ENCODE peak calls at places on chromosomes 13 and 19, in five cellular contexts. One of them, this sample, is unnamed.

GRCh38 chr19:33429891-33430673 is 56.6 kb downstream of the CEBPG start:
- DNase-seq in thoracic aorta: no peak
- DNase-seq in fibroblast of mammary gland: no peak
- DNase-seq in uterus: no peak
- DNase-seq in gastrocnemius medialis: no peak
- DNase-seq in this sample: no peak

GRCh38 chr13:98326274-98326673 is 149.2 kb upstream of the RNF113B start:
- DNase-seq in thoracic aorta: no peak
- DNase-seq in fibroblast of mammary gland: no peak
- DNase-seq in uterus: no peak
- DNase-seq in gastrocnemius medialis: no peak
- DNase-seq in this sample: no peak

GRCh38 chr19:46890423-46891170 is 29.8 kb downstream of the ARHGAP35 start:
- DNase-seq in thoracic aorta: no peak
- DNase-seq in fibroblast of mammary gland: peak; percentile 96
- DNase-seq in uterus: no peak
- DNase-seq in gastrocnemius medialis: no peak
- DNase-seq in this sample: no peak

GRCh38 chr19:52646571-52647222 is 8.5 kb upstream of the ZNF83 start:
- DNase-seq in thoracic aorta: no peak
- DNase-seq in fibroblast of mammary gland: peak; percentile 10
- DNase-seq in uterus: no peak
- DNase-seq in gastrocnemius medialis: no peak
- DNase-seq in this sample: no peak

GRCh38 chr13:112746044-112746443 is 56.2 kb downstream of the ATP11A start:
- DNase-seq in thoracic aorta: no peak
- DNase-seq in fibroblast of mammary gland: no peak
- DNase-seq in uterus: peak; percentile 23
- DNase-seq in gastrocnemius medialis: no peak
- DNase-seq in this sample: no peak

GRCh38 chr19:7393934-7394508 is 45.3 kb downstream of the ARHGEF18 start:
- DNase-seq in thoracic aorta: no peak
- DNase-seq in fibroblast of mammary gland: peak; percentile 34
- DNase-seq in uterus: no peak
- DNase-seq in gastrocnemius medialis: no peak
- DNase-seq in this sample: no peak

GRCh38 chr13:113941571-113942191 is 32.2 kb downstream of the C13orf46 start:
- DNase-seq in thoracic aorta: peak; percentile 0
- DNase-seq in fibroblast of mammary gland: peak; percentile 73
- DNase-seq in uterus: no peak
- DNase-seq in gastrocnemius medialis: no peak
- DNase-seq in this sample: no peak

GRCh38 chr19:13839938-13840750 is 36.8 kb upstream of the NANOS3 start:
- DNase-seq in thoracic aorta: no peak
- DNase-seq in fibroblast of mammary gland: peak; percentile 50
- DNase-seq in uterus: peak; percentile 62
- DNase-seq in gastrocnemius medialis: no peak
- DNase-seq in this sample: no peak

DNA sequence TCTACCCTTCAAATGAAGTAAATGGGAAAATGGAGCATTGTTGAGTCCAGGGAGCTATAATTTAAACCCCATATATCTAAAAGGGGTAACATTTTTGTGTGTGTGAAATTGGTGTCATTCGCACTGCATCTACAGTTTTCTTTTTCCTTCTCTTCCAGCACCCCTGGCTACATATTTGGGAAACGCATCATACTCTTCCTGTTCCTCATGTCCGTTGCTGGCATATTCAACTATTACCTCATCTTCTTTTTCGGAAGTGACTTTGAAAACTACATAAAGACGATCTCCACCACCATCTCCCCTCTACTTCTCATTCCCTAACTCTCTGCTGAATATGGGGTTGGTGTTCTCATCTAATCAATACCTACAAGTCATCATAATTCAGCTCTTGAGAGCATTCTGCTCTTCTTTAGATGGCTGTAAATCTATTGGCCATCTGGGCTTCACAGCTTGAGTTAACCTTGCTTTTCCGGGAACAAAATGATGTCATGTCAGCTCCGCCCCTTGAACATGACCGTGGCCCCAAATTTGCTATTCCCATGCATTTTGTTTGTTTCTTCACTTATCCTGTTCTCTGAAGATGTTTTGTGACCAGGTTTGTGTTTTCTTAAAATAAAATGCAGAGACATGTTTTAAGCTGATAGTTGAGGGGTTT is 28.6 kb downstream of the ALOX5AP start:
- DNase-seq in thoracic aorta: no peak
- DNase-seq in fibroblast of mammary gland: peak; percentile 34
- DNase-seq in uterus: no peak
- DNase-seq in gastrocnemius medialis: no peak
- DNase-seq in this sample: no peak
- TF ChIP-seq CTCF in thoracic aorta: no peak
- TF ChIP-seq CTCF in fibroblast of mammary gland: no peak
- TF ChIP-seq CTCF in uterus: no peak
- TF ChIP-seq CTCF in gastrocnemius medialis: no peak
- TF ChIP-seq CTCF in this sample: no peak

DNA sequence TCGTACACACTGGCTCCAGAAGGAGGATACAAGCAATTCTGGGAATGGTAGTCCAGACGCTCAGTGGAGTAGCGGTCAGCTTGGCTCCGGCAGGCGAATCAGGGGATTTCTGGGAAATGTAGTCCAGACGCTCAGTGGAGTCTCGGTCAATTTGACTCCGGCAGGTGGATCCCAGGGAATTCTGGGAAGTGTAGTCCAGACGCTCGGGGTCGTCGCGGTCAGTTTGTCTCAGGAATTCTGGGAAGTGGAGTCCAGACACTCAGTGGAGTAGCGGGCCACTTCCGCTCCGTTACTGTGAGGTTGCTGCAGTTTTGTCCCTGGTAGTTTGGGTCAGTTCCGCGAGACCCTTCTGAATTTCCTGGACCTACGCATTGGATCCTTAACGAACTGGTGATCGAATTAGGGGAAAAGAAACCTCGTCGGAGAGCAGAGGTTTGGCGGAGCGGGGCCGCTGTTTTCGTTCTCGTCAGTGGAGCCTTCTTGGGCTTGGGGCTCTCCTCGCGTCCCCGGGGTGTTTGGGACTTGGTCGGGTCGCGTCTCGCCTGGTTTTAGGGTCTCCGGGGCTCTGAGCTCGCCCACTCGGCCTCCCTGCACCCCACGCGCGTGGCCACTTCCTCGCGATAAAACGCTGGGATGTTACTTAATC is at the start of gene ZNF225:
- DNase-seq in thoracic aorta: peak; percentile 89
- DNase-seq in fibroblast of mammary gland: peak; percentile 98
- DNase-seq in uterus: peak; percentile 98
- DNase-seq in gastrocnemius medialis: peak; percentile 98
- DNase-seq in this sample: peak; percentile 99
- TF ChIP-seq CTCF in thoracic aorta: peak; percentile 20
- TF ChIP-seq CTCF in fibroblast of mammary gland: no peak
- TF ChIP-seq CTCF in uterus: peak; percentile 20
- TF ChIP-seq CTCF in gastrocnemius medialis: no peak
- TF ChIP-seq CTCF in this sample: no peak

DNA sequence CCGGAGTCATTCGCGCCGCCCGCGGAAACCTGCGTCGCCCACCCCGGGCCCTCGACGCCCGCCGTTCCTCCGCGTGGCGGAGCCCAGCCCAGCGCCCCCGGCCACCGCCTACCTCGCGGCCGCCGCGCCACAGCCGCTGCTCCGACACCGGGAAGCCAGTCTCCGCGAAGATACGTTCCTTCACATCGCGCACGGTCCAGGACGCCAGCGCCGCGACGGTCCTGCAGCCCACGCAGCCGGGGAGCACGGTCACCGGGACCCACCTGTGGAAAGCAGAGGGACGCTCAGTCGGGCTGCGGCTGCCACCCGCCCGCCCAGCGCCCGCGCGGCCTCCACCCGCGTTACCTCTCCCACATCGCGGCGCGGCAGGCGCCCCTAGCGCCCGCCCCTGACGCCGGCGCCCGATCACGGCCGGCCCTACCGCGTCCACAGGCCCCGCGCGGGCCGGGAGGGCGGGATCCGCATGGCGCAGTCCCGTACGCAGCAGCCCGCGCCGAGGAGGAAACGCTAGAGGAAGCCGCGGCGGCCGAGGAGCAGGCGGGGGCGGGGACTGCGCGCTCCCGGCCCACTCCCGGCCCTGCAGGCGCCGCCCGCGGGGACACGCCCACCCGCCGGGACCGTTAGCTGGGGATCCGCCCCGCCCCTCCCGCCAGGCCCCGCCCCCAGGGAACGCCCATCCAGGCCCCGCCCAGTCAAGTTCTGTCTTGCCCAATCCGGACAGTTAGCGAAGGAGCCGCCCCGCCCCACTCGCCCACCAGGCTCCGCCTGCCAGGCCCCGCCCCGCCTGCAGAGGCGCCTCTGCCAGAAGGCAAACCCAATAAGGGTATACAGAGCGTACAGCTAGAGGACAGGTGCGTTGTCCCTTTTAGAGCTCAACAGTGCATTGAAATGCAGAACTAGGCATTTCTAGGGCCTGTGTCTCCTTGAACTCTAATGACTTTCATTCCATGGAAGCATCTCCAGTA is 58.2 kb downstream of the SACS start:
- DNase-seq in thoracic aorta: peak; percentile 73
- DNase-seq in fibroblast of mammary gland: peak; percentile 90
- DNase-seq in uterus: peak; percentile 97
- DNase-seq in gastrocnemius medialis: peak; percentile 95
- DNase-seq in this sample: peak; percentile 98
- TF ChIP-seq CTCF in thoracic aorta: peak; percentile 19
- TF ChIP-seq CTCF in fibroblast of mammary gland: no peak
- TF ChIP-seq CTCF in uterus: no peak
- TF ChIP-seq CTCF in gastrocnemius medialis: peak; percentile 48
- TF ChIP-seq CTCF in this sample: no peak

GRCh38 chr19:45391871-45392665 is 12.8 kb downstream of the PPP1R13L start:
- DNase-seq in thoracic aorta: no peak
- DNase-seq in fibroblast of mammary gland: no peak
- DNase-seq in uterus: no peak
- DNase-seq in gastrocnemius medialis: no peak
- DNase-seq in this sample: no peak

GRCh38 chr19:45400192-45400591 is 4.7 kb downstream of the PPP1R13L start:
- DNase-seq in thoracic aorta: no peak
- DNase-seq in fibroblast of mammary gland: no peak
- DNase-seq in uterus: no peak
- DNase-seq in gastrocnemius medialis: no peak
- DNase-seq in this sample: no peak

GRCh38 chr19:45391346-45391745 is 13.5 kb downstream of the PPP1R13L start:
- DNase-seq in thoracic aorta: no peak
- DNase-seq in fibroblast of mammary gland: peak; percentile 29
- DNase-seq in uterus: no peak
- DNase-seq in gastrocnemius medialis: no peak
- DNase-seq in this sample: no peak

GRCh38 chr19:45396389-45397260 is 8.2 kb downstream of the PPP1R13L start:
- DNase-seq in thoracic aorta: no peak
- DNase-seq in fibroblast of mammary gland: no peak
- DNase-seq in uterus: no peak
- DNase-seq in gastrocnemius medialis: no peak
- DNase-seq in this sample: no peak

DNA sequence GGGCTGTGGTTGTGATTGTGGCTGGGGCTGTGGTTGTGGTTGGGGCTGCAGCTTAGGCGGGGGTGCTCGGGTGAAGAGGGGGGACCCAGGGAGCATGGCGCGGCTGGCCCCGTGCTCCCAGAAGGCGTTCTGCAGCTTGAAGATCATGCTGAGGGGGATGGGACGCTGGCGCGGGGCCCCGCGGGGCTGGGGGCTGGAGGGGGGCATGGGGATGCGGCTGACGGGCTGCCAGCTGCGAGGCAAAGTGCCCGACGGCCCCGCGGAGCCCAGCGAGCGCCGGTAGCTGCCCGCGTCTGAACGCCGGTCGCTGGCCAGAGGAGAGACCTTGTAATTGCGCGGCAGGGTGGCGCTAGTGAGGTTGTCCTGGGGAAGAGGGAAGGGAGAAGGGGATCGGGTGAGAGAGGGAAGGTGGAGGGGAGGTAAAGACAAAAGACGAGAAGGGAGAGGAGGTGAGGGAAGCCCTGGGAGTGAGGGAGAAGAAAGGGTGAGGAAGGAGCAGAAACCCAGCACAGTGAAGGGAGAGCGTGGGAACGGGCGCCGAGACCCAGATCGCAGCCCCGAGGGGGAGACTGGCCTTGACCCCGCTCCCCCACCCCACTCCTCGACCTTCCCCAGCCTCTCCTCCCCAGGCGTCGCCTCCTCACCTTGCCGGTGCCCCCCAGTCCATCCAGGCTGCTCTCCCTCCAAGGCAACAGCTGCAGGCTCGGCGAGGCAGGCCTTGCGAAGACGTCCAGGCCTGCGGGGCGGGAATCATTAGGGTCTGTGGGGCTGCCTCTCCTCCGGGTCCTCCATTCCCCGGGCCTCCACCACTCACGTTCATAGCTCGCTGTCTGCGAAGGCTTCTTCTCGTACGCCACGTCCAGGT is 9.1 kb downstream of the PPP1R13L start:
- DNase-seq in thoracic aorta: no peak
- DNase-seq in fibroblast of mammary gland: no peak
- DNase-seq in uterus: no peak
- DNase-seq in gastrocnemius medialis: no peak
- DNase-seq in this sample: no peak
- TF ChIP-seq CTCF in thoracic aorta: no peak
- TF ChIP-seq CTCF in fibroblast of mammary gland: no peak
- TF ChIP-seq CTCF in uterus: no peak
- TF ChIP-seq CTCF in gastrocnemius medialis: no peak
- TF ChIP-seq CTCF in this sample: no peak

DNA sequence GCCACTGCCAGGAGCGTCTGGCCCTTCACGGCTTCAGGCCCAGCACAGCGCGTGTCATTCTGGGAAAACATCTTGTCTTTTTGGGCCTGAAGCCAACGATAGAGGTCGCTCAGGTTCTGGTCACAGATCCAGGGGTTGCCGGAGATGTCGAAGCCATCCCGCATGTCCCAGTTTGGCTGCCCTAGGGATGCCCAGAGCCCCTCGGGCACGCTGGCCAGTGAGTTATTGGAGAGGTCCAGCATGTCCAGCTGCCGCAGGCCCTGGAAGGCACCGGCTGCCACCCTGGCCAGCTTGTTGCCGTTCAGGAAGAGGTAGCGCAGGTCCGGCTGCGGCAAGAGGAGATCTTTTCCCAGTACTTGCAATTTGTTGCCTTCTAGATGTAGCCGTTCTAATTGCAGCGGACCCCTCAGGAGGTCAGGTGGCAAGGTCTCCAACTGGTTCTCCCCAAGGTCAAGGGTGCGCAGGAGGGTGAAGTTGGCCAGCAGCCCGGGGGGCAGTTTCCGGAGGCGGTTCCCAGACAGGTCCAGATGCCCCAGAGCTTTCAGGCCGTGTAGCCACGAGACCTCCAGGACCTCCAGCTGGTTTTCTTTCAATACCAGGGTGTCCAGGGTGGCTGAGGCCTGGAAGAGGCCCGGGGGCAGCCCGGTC is 1.8 kb downstream of the LRG1 start:
- DNase-seq in thoracic aorta: no peak
- DNase-seq in fibroblast of mammary gland: no peak
- DNase-seq in uterus: no peak
- DNase-seq in gastrocnemius medialis: peak; percentile 49
- DNase-seq in this sample: peak; percentile 38
- TF ChIP-seq CTCF in thoracic aorta: no peak
- TF ChIP-seq CTCF in fibroblast of mammary gland: no peak
- TF ChIP-seq CTCF in uterus: no peak
- TF ChIP-seq CTCF in gastrocnemius medialis: no peak
- TF ChIP-seq CTCF in this sample: no peak

GRCh38 chr13:42474954-42475353 is 99.0 kb upstream of the TNFSF11 start:
- DNase-seq in thoracic aorta: no peak
- DNase-seq in fibroblast of mammary gland: peak; percentile 69
- DNase-seq in uterus: no peak
- DNase-seq in gastrocnemius medialis: no peak
- DNase-seq in this sample: no peak

GRCh38 chr13:42477588-42478190 is 96.3 kb upstream of the TNFSF11 start:
- DNase-seq in thoracic aorta: no peak
- DNase-seq in fibroblast of mammary gland: peak; percentile 19
- DNase-seq in uterus: no peak
- DNase-seq in gastrocnemius medialis: no peak
- DNase-seq in this sample: no peak

GRCh38 chr13:42484396-42484795 is 89.6 kb upstream of the TNFSF11 start:
- DNase-seq in thoracic aorta: no peak
- DNase-seq in fibroblast of mammary gland: peak; percentile 52
- DNase-seq in uterus: no peak
- DNase-seq in gastrocnemius medialis: no peak
- DNase-seq in this sample: no peak

GRCh38 chr13:42478531-42479156 is 95.3 kb upstream of the TNFSF11 start:
- DNase-seq in thoracic aorta: no peak
- DNase-seq in fibroblast of mammary gland: peak; percentile 53
- DNase-seq in uterus: no peak
- DNase-seq in gastrocnemius medialis: no peak
- DNase-seq in this sample: no peak
- TF ChIP-seq CTCF in thoracic aorta: no peak
- TF ChIP-seq CTCF in fibroblast of mammary gland: peak; percentile 57
- TF ChIP-seq CTCF in uterus: no peak
- TF ChIP-seq CTCF in gastrocnemius medialis: no peak
- TF ChIP-seq CTCF in this sample: no peak

This sample was measured in testis.